ENCODE peak calls at places on chromosomes 16 and 17, in six cellular contexts. W is RWPE2, G is sigmoid colon, I is ovary, M is cardiac muscle cell, L is uterus. R is an unnamed sample.

GRCh38 chr16:87416826-87417471 is 24.8 kb downstream of the MAP1LC3B start:
- DNase-seq in W (no peak), G (peak; percentile 69), I (peak; percentile 56), M (no peak), L (peak; percentile 47), R (no peak)

GRCh38 chr17:27318633-27319032 is 24.7 kb downstream of the WSB1 start:
- DNase-seq in W (no peak), G (no peak), I (no peak), M (no peak), L (no peak), R (no peak)

GRCh38 chr16:68802190-68802589 is 41.1 kb upstream of the TANGO6 start:
- DNase-seq in W (no peak), G (no peak), I (no peak), M (no peak), L (no peak), R (no peak)

GRCh38 chr17:6186998-6187397 is 116.8 kb downstream of the WSCD1 start:
- DNase-seq in W (no peak), G (no peak), I (no peak), M (no peak), L (no peak), R (no peak)

GRCh38 chr17:35428229-35428628 is 4.1 kb downstream of the SLFN12 start:
- DNase-seq in W (no peak), G (no peak), I (no peak), M (no peak), L (no peak), R (no peak)

GRCh38 chr17:79830763-79831366 is 8.4 kb downstream of the CBX4 start:
- DNase-seq in W (no peak), G (no peak), I (no peak), M (peak; percentile 19), L (no peak), R (peak; percentile 51)

GRCh38 chr17:2378905-2379304 is 22.0 kb downstream of the MNT start:
- DNase-seq in W (no peak), G (no peak), I (no peak), M (no peak), L (no peak), R (no peak)

GRCh38 chr17:72691601-72692000 is 400.9 kb downstream of the SLC39A11 start:
- DNase-seq in W (no peak), G (no peak), I (no peak), M (no peak), L (no peak), R (no peak)

GRCh38 chr17:38504216-38504615 is 76.0 kb downstream of the ARHGAP23 start:
- DNase-seq in W (no peak), G (no peak), I (no peak), M (no peak), L (no peak), R (no peak)

GRCh38 chr17:7555320-7555948 is 3.1 kb upstream of the TNFSF13 start:
- DNase-seq in W (no peak), G (no peak), I (no peak), M (no peak), L (no peak), R (no peak)
- TF ChIP-seq CTCF in W (no peak), G (no peak), I (no peak), M (no peak), L (no peak), R (no peak)

GRCh38 chr17:29559640-29560039 is 7.2 kb downstream of the ABHD15 start:
- DNase-seq in W (no peak), G (no peak), I (no peak), M (no peak), L (no peak), R (no peak)

GRCh38 chr17:29557085-29557697 is 9.6 kb downstream of the ABHD15 start:
- DNase-seq in W (no peak), G (no peak), I (no peak), M (no peak), L (no peak), R (no peak)

GRCh38 chr17:29555840-29556239 is 11.0 kb downstream of the ABHD15 start:
- DNase-seq in W (no peak), G (no peak), I (no peak), M (no peak), L (no peak), R (no peak)

GRCh38 chr17:29560306-29560705 is 6.5 kb downstream of the ABHD15 start:
- DNase-seq in W (no peak), G (no peak), I (no peak), M (no peak), L (no peak), R (no peak)

DNA sequence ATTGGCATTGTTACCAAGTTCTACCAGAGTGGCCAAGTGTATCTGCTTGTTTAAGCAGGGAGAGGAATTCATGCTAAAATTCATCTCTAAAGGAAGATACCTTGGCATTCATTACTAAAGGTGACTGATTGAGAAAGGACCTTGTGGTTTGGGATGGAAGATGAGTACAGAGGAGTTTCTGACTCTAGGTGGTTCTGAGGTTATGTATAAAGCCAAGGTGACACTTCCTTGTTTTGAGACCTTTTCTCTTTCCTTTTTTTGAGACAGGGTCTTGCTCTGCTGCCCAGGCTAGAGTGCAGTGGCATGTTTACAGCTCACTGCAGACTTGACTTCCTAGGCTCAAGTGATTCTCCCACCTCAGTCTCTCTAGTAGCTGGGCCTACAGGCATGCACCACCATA is 9.1 kb downstream of the ABHD15 start:
- DNase-seq in W (no peak), G (no peak), I (no peak), M (no peak), L (no peak), R (peak; percentile 6)
- H3K4me1 ChIP-seq in W (no peaks in the 10 kb centered on the region), G (no peaks in the 10 kb centered on the region), I (no peaks in the 10 kb centered on the region), M (no peaks in the 10 kb centered on the region), L (no peaks in the 10 kb centered on the region), R (peaks cover 4% of the 10 kb centered on the region)

DNA sequence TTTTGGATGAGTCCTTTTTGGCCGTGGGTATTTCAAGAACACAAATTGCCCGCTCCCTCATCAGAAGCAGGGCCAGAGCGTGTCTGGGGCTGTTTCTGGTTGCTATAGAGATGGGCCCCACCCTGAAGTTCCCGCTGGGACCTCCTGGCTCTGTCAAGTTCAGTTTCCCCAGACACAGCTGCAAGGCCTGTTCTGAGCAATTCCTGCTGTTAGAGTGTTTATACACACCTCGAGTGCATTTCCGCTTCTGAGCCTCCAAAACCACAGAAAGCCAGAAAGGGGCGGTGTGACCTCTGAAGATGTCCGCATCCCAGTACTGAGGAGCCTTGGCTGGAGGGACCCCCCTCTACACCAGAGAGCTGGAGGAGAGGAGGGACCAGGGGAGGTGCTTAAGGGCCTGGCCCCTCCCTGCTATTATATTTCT is 9.3 kb upstream of the WBP2 start:
- DNase-seq in W (no peak), G (peak; percentile 94), I (peak; percentile 74), M (no peak), L (peak; percentile 79), R (no peak)
- H3K4me3 ChIP-seq in W (no peak overlapping the region), G (no peak overlapping the region), I (no peak overlapping the region), M (no peak overlapping the region), L (no peak overlapping the region), R (no peak overlapping the region)

DNA sequence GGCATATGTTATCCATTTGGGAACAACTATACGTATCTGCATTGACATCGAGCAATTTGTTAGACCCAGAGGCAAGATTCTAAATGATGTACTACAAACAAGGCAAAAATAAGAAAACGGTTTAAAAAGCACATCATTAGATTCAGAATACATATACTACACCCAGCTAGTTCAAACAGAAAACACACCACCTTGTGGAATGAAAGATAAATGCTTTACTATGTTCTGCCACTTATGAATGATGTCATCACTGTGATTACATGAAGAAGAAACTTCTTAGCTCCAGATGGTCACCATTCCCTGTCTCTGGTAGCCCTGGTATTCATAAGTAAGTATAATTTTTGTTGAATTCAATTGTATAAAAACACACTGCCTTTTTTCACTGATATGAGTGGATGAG is 7.8 kb downstream of the NACA2 start:
- DNase-seq in W (no peak), G (no peak), I (no peak), M (peak; percentile 43), L (no peak), R (no peak)
- TF ChIP-seq CTCF in W (peak; percentile 60), G (no peak), I (no peak), M (peak; percentile 35), L (no peak), R (no peak)

DNA sequence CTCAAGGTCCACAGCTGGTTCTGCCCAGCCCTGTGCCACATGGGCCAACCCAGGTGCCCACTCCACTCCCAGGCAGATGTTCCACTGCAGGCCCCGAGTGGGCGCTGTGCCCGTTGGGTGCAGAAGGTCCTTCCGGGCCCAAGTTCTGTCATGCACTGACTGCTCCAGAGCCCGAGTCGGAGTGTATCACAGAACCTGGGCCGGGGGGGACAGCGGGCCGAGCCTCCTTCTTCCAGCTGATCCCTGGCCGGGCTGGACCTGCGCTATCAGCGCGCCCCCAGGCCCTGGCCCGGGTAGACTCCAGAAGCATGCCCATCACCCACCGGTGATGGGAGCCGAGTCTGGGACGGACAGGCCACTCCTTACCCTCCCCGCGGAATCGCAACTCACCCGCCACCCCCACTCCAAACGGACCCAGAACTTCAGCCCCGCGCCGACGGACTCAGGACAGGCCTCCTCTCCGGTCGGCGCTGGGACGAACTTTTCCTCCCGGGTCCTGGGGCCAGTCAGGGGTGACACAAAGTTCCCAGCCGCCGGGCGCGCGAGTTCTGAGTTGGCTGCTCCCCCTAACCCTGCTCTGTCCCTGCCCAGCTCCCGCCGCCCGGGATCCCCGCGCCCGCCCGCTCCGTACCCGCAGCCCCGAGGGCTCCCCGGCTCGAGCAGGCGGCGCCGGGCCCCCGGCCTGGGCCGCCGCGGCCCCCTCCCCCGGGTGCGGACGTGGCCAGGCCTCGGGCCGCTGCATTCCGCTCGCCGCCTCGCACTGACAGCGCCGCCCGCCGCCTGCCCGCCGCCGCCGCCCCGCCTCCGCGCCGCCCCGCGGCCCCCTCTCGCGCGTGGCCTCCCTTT is at the start of gene COPZ2:
- DNase-seq in W (peak; percentile 71), G (peak; percentile 87), I (peak; percentile 72), M (peak; percentile 57), L (peak; percentile 61), R (peak; percentile 88)
- H3K4me1 ChIP-seq in W (no peaks in the 10 kb centered on the region), G (no peaks in the 10 kb centered on the region), I (no peaks in the 10 kb centered on the region), M (peaks cover 5% of the 10 kb centered on the region), L (no peaks in the 10 kb centered on the region), R (no peaks in the 10 kb centered on the region)